ENCODE peak calls at places on chromosomes 5 and 9, in seven cellular contexts. R is IMR-90; J is trophoblast cell; P is uterus; L is H9; O is GM23248; H is CD4-positive, alpha-beta memory T cell. D is an unnamed sample. For H3K4me1, the result is how much of the 10 kb centered on the place peaks cover.

GRCh38 chr9:99222416-99223280 is 566 bp downstream of the SEC61B start:
- DNase-seq in H (no peak), O (peak), J (no peak), L (no peak), P (no peak), R (peak), D (no peak)

GRCh38 chr9:4464911-4465513 is 25.3 kb upstream of the SLC1A1 start:
- DNase-seq in H (no peak), J (no peak), R (no peak), O (peak), P (no peak), L (no peak), D (no peak)

GRCh38 chr5:180643191-180643851 is 6.1 kb downstream of the FLT4 start:
- DNase-seq in R (no peak), J (peak), L (peak), H (no peak), O (no peak), P (peak), D (no peak)

GRCh38 chr5:43313854-43314457 is 744 bp upstream of the HMGCS1 start:
- DNase-seq in J (no peak), O (peak), P (peak), H (no peak), L (peak), R (no peak), D (no peak)

GRCh38 chr5:39570418-39571027 is 145.7 kb upstream of the DAB2 start:
- DNase-seq in P (no peak), J (peak), H (peak), O (peak), L (no peak), R (peak), D (no peak)

GRCh38 chr5:67453526-67453925 is 256.9 kb upstream of the CD180 start:
- DNase-seq in J (no peak), L (no peak), H (no peak), P (no peak), O (no peak), R (no peak), D (no peak)

GRCh38 chr5:157456301-157456700 is 3.7 kb upstream of the NIPAL4 start:
- DNase-seq in R (no peak), L (peak), O (no peak), H (no peak), J (no peak), P (no peak), D (no peak)

GRCh38 chr9:33263131-33263935 is 1.2 kb downstream of the BAG1 start:
- DNase-seq in L (no peak), J (no peak), O (peak), P (peak), R (no peak), H (no peak), D (no peak)

GRCh38 chr9:127121628-127122175 is 733 bp downstream of the ANGPTL2 start:
- DNase-seq in J (no peak), O (peak), P (no peak), L (peak), R (peak), H (no peak), D (no peak)

GRCh38 chr9:36632892-36633291 is 60.2 kb downstream of the MELK start:
- DNase-seq in H (no peak), R (peak), P (no peak), O (peak), J (peak), L (no peak), D (no peak)

GRCh38 chr5:56026863-56027300 is 32.1 kb upstream of the IL6ST start:
- DNase-seq in P (no peak), R (peak), J (peak), H (no peak), L (no peak), O (peak), D (no peak)

GRCh38 chr9:6692891-6693361 is 47.4 kb upstream of the GLDC start:
- DNase-seq in H (no peak), R (no peak), O (no peak), L (peak), J (no peak), P (no peak), D (peak)

GRCh38 chr5:4862500-4862899 is 277.6 kb upstream of the ADAMTS16 start:
- DNase-seq in P (no peak), R (peak), J (peak), L (no peak), H (no peak), O (peak), D (no peak)

GRCh38 chr5:139836469-139837208 is 41.0 kb downstream of the PSD2 start:
- DNase-seq in R (no peak), H (no peak), L (no peak), O (no peak), P (no peak), J (no peak), D (no peak)

GRCh38 chr5:176677209-176677931 is 30.1 kb downstream of the TSPAN17 start:
- DNase-seq in P (no peak), H (no peak), J (no peak), R (no peak), O (no peak), L (no peak), D (no peak)

GRCh38 chr5:179339996-179340395 is 5.3 kb downstream of the ADAMTS2 start:
- DNase-seq in R (no peak), P (no peak), L (no peak), J (no peak), O (no peak), H (no peak), D (no peak)

GRCh38 chr5:179209359-179210150 is 135.7 kb downstream of the ADAMTS2 start:
- DNase-seq in J (peak), R (peak), P (no peak), H (no peak), O (peak), L (no peak), D (no peak)

GRCh38 chr5:179486596-179487051 is 63.7 kb upstream of the RUFY1 start:
- DNase-seq in O (no peak), J (no peak), H (no peak), P (no peak), L (no peak), R (peak), D (no peak)

GRCh38 chr9:115733318-115733717 is 420.3 kb upstream of the PAPPA start:
- DNase-seq in P (no peak), H (no peak), R (no peak), L (no peak), J (no peak), O (peak), D (no peak)

GRCh38 chr5:115532517-115532916 is 12.1 kb downstream of the FEM1C start:
- DNase-seq in P (no peak), H (no peak), O (no peak), L (no peak), J (peak), R (peak), D (no peak)

GRCh38 chr5:138790684-138791083 is 37.5 kb downstream of the CTNNA1 start:
- DNase-seq in O (peak), R (peak), J (no peak), H (no peak), P (no peak), L (no peak), D (no peak)

GRCh38 chr5:135436856-135437795 is 10.0 kb downstream of the DCANP1 start:
- DNase-seq in R (no peak), L (peak), J (peak), P (no peak), H (no peak), O (no peak), D (no peak)

GRCh38 chr5:143977891-143978448 is 166.0 kb downstream of the HMHB1 start:
- DNase-seq in H (no peak), L (no peak), P (no peak), R (no peak), O (peak), J (peak), D (no peak)

GRCh38 chr5:106587-106986 is 14.6 kb downstream of the PLEKHG4B start:
- DNase-seq in O (no peak), L (peak), R (no peak), J (no peak), H (no peak), P (no peak), D (no peak)

GRCh38 chr9:120388000-120388855 is 191.7 kb downstream of the CDK5RAP2 start:
- DNase-seq in L (no peak), H (no peak), R (no peak), J (no peak), O (no peak), P (no peak), D (no peak)

GRCh38 chr5:158514961-158515359 is 584.8 kb downstream of the EBF1 start:
- DNase-seq in P (no peak), H (no peak), J (no peak), L (no peak), O (peak), R (no peak), D (no peak)

GRCh38 chr5:149702953-149703646 is 27.0 kb upstream of the PPARGC1B start:
- DNase-seq in P (no peak), J (no peak), L (no peak), R (no peak), H (no peak), O (no peak), D (no peak)

GRCh38 chr9:130932220-130933069 is 6.6 kb downstream of the FIBCD1 start:
- DNase-seq in L (peak), P (no peak), H (no peak), R (peak), J (no peak), O (peak), D (no peak)

GRCh38 chr5:172123269-172123692 is 64.7 kb downstream of the STK10 start:
- DNase-seq in O (peak), H (no peak), L (peak), R (peak), P (no peak), J (no peak), D (no peak)

GRCh38 chr5:147417133-147417813 is 92.6 kb downstream of the DPYSL3 start:
- DNase-seq in R (peak), P (peak), O (peak), H (no peak), L (no peak), J (no peak), D (no peak)

GRCh38 chr5:128472032-128472431 is 66.0 kb downstream of the FBN2 start:
- DNase-seq in R (no peak), H (no peak), J (peak), L (no peak), P (no peak), O (no peak), D (no peak)

GRCh38 chr5:127290019-127290945 is at the start of gene MEGF10:
- DNase-seq in H (no peak), O (peak), J (peak), L (peak), R (peak), P (peak), D (no peak)

GRCh38 chr9:27384262-27385014 is 87.5 kb upstream of the EQTN start:
- DNase-seq in J (no peak), O (no peak), P (no peak), R (no peak), H (no peak), L (no peak), D (no peak)

GRCh38 chr5:19928556-19929421 is 59.2 kb downstream of the CDH18 start:
- DNase-seq in J (peak), O (peak), P (no peak), L (no peak), H (no peak), R (peak), D (no peak)

GRCh38 chr9:83047839-83048775 is 14.8 kb downstream of the RASEF start:
- DNase-seq in R (peak), J (no peak), H (no peak), L (no peak), O (no peak), P (peak), D (no peak)

GRCh38 chr5:151667083-151667482 is 19.6 kb downstream of the SPARC start:
- DNase-seq in P (no peak), L (no peak), H (no peak), O (no peak), J (no peak), R (no peak), D (no peak)

GRCh38 chr5:151671979-151672378 is 14.7 kb downstream of the SPARC start:
- DNase-seq in L (no peak), J (no peak), H (no peak), R (peak), O (peak), P (no peak), D (no peak)

GRCh38 chr5:151673421-151673820 is 13.3 kb downstream of the SPARC start:
- DNase-seq in J (no peak), R (no peak), H (no peak), L (no peak), P (no peak), O (no peak), D (no peak)

GRCh38 chr5:151670953-151671636 is 15.6 kb downstream of the SPARC start:
- DNase-seq in P (no peak), J (no peak), H (no peak), L (no peak), R (peak), O (peak), D (no peak)

DNA sequence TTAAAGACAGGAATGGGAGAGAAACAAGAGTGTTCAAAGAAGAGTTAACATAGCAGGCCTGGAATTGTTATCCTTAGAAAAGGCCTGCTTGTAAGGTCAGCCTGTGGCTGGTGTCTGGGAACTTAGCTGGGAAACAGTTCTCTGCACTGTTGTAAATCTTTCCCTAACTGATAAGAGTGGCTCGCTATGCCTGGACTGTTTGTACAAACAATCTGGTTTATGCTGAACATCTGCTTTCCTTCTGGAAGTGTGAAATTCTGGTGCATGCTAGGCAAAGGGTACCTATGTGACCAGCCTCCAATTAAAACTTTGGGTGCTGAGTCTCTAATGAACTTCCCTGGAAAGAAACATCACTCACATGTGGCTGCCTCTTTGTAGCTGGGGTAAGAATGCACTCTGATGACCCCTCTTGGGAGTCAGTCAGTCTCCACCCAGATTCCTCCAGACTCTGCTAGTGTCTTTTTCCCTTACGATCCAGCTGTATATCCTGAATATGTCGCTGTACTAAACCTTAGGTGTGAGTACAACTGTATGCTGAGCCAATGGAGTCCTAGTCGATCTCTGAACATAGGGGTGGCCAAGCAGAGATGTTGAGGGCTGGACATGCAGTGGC is 16.5 kb downstream of the SPARC start:
- DNase-seq in R (peak), H (no peak), P (no peak), J (no peak), O (no peak), L (no peak), D (no peak)
- H3K4me1 ChIP-seq in R (half or more), H (under half), P (under half), J (under half), O (half or more), L (under half), D (under half)

GRCh38 chr5:63127054-63127453 is 548.4 kb downstream of the LRRC70 start:
- DNase-seq in O (peak), J (peak), H (no peak), L (no peak), R (peak), P (no peak), D (no peak)
- H3K4me1 ChIP-seq in O (under half), J (under half), H (under half), L (under half), R (under half), P (under half), D (under half)

GRCh38 chr5:91133183-91133582 is 249.9 kb downstream of the ARRDC3 start:
- DNase-seq in P (no peak), H (no peak), R (no peak), J (no peak), L (no peak), O (no peak), D (no peak)
- H3K4me1 ChIP-seq in P (under half), H (under half), R (under half), J (under half), L (under half), O (under half), D (under half)

GRCh38 chr9:134933076-134933659 is 15.5 kb upstream of the FCN1 start:
- DNase-seq in H (no peak), P (no peak), R (no peak), L (no peak), J (no peak), O (no peak), D (no peak)
- H3K4me1 ChIP-seq in H (under half), P (under half), R (under half), L (under half), J (under half), O (under half), D (under half)

GRCh38 chr9:113588936-113589335 is 125.4 kb downstream of the RGS3 start:
- DNase-seq in H (no peak), R (no peak), J (no peak), O (no peak), L (no peak), P (no peak), D (no peak)
- H3K4me1 ChIP-seq in H (under half), R (under half), J (under half), O (under half), L (under half), P (under half), D (under half)

D was measured in iPS DF 6.9.